ENCODE peak calls at places on chromosomes 7 and 10, in four cellular contexts. C is K562, S is GM12878, Y is endothelial cell of umbilical vein. R is an unnamed sample.

GRCh38 chr10:50636576-50636975 is 12.8 kb upstream of the SGMS1 start:
- DNase-seq in C (no peak), S (no peak), Y (no peak), R (no peak)

GRCh38 chr10:116875897-116876296 is 26.6 kb downstream of the ENO4 start:
- DNase-seq in C (no peak), S (no peak), Y (no peak), R (no peak)

GRCh38 chr10:24209946-24210491 is 1.1 kb downstream of the KIAA1217 start:
- DNase-seq in C (no peak), S (peak), Y (peak), R (peak)

GRCh38 chr10:28091913-28092312 is 93.0 kb upstream of the ODAD2 start:
- DNase-seq in C (no peak), S (no peak), Y (peak), R (no peak)

GRCh38 chr10:132669208-132669861 is 116.6 kb downstream of the NKX6-2 start:
- DNase-seq in C (no peak), S (no peak), Y (no peak), R (no peak)

GRCh38 chr10:44640429-44640828 is 255.5 kb upstream of the CXCL12 start:
- DNase-seq in C (no peak), S (no peak), Y (peak), R (no peak)

GRCh38 chr7:150404172-150404784 is 25.1 kb downstream of the ZNF775 start:
- DNase-seq in C (no peak), S (no peak), Y (peak), R (no peak)

GRCh38 chr7:131800008-131800407 is 243.6 kb upstream of the PODXL start:
- DNase-seq in C (no peak), S (no peak), Y (no peak), R (no peak)

DNA sequence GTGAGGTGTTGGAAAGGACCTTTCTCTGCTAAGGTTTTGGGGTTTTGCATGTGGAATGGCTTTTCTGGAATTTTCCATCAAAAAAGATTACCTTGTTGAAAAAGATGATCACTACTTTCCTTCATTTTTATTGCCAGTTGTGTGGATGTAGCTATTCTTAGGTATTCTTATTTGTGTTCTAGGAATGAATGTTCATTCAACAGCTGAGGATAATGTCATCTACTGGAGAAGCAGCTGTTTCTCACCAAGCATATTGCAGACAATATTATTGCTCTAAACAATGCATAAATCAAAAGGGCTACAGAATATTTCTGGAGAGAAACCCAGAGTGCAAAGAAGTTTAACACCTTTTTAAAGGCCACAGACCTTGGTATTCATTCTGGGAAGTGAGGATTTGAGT is 145.6 kb upstream of the CALCR start:
- DNase-seq in C (no peak), S (no peak), Y (no peak), R (no peak)
- TF ChIP-seq FOS in C (no peak), S (no peak), Y (no peak), R (no peak)

GRCh38 chr10:63204667-63205391 is 71.7 kb downstream of the NRBF2 start:
- DNase-seq in C (no peak), S (no peak), Y (no peak), R (no peak)
- H3K4me2 ChIP-seq in C (no peak), S (peak), Y (no peak), R (peak)

DNA sequence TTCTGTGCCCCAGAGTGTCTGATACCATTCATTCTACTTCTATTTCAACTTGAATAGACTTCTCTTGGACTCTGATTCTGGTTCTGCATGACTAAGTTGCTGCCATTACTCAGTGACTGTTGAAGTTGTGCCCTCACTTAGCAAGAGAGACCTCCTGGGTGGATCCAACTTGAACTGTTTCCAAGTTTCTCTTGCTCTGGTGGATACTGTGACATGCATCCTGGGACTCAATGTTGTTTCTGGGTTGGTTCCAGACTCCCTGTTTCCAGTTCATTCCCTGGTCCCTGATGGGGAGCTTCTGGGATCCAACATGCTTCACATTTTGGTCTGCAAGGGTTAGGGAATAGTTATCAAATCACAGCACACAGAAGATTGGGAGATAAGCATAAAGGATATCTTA is 26.2 kb upstream of the PRPF18 start:
- DNase-seq in C (no peak), S (no peak), Y (no peak), R (peak)
- TF ChIP-seq FOS in C (no peak), S (no peak), Y (no peak), R (no peak)

GRCh38 chr10:77537720-77538373 is 99.8 kb downstream of the KCNMA1 start:
- DNase-seq in C (no peak), S (no peak), Y (no peak), R (peak)
- H3K4me2 ChIP-seq in C (no peak), S (no peak), Y (no peak), R (no peak)

DNA sequence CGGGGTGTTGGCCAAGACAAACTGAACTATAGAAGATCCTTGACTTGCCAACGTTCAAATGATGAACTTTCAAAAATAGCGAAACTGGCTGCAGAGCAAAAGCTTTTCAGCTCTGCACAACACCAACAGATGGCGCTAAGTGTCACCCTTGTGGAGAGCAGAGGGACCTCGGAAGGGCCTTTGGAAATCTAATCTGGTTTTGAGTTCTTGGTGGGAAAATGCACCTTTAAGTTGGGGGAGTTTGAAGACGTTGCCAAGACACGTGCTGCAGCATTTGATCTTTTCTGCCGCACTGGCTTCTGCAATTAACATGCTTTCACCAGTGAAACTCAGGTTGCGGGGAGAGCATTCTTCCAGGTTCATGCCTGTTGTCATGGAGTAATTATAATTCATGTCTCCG is 26.3 kb upstream of the WDR11 start:
- DNase-seq in C (peak), S (no peak), Y (peak), R (no peak)
- TF ChIP-seq FOS in C (no peak), S (no peak), Y (no peak), R (no peak)